ENCODE peak calls at places on chromosomes 12 and 14, in six cellular contexts. D is head of caudate nucleus; N is SK-MEL-5; Y is stimulated activated CD8-positive, alpha-beta memory T cell treated with anti-CD3 and anti-CD28 coated beads, Interleukin-15, amount 100 ng/mL, for 4 hours; S is Calu3; A is mesenchymal stem cell. J is an unnamed sample.

GRCh38 chr12:105018001-105018400 is 31.9 kb downstream of the NOPCHAP1 start:
- DNase-seq in N (peak), D (no peak), A (no peak), S (no peak), Y (no peak), J (no peak)

GRCh38 chr14:55160989-55161388 is 30.4 kb downstream of the DLGAP5 start:
- DNase-seq in A (peak), N (peak), D (no peak), Y (no peak), S (no peak), J (peak)

GRCh38 chr14:104264495-104265265 is 126.3 kb downstream of the KIF26A start:
- DNase-seq in S (no peak), D (peak), Y (no peak), N (no peak), A (no peak), J (no peak)

GRCh38 chr14:61462566-61463195 is 141.3 kb downstream of the PRKCH start:
- DNase-seq in S (no peak), N (no peak), Y (no peak), D (no peak), A (peak), J (no peak)

GRCh38 chr12:100295764-100296555 is 29.0 kb downstream of the SCYL2 start:
- DNase-seq in A (peak), D (no peak), S (no peak), Y (no peak), N (no peak), J (no peak)

GRCh38 chr14:24894583-24895242 is 155.2 kb downstream of the STXBP6 start:
- DNase-seq in N (no peak), Y (no peak), S (no peak), D (no peak), A (peak), J (no peak)

GRCh38 chr12:63045020-63045860 is 105.8 kb downstream of the AVPR1A start:
- DNase-seq in N (no peak), S (no peak), D (no peak), A (peak), Y (no peak), J (no peak)

GRCh38 chr14:68970096-68970612 is 8.9 kb downstream of the ACTN1 start:
- DNase-seq in N (no peak), A (no peak), S (no peak), D (no peak), Y (no peak), J (no peak)

GRCh38 chr12:13980548-13981295 is 680 bp downstream of the GRIN2B start:
- DNase-seq in A (no peak), N (no peak), S (peak), D (peak), Y (no peak), J (no peak)

GRCh38 chr14:89635615-89636014 is 218.6 kb upstream of the FOXN3 start:
- DNase-seq in S (no peak), Y (no peak), N (no peak), A (no peak), D (no peak), J (no peak)

GRCh38 chr14:56300495-56300894 is 182.3 kb downstream of the PELI2 start:
- DNase-seq in S (no peak), Y (no peak), D (no peak), A (peak), N (no peak), J (no peak)

GRCh38 chr14:34733245-34733644 is 18.9 kb upstream of the CFL2 start:
- DNase-seq in D (no peak), N (no peak), A (peak), Y (no peak), S (peak), J (no peak)

GRCh38 chr14:70098257-70098809 is 90.4 kb downstream of the SLC8A3 start:
- DNase-seq in S (no peak), D (peak), N (no peak), A (no peak), Y (no peak), J (no peak)

GRCh38 chr12:68264864-68265256 is 11.5 kb upstream of the IL22 start:
- DNase-seq in A (no peak), N (no peak), S (no peak), Y (no peak), D (no peak), J (no peak)

GRCh38 chr12:50611021-50611420 is 106.2 kb downstream of the DIP2B start:
- DNase-seq in D (no peak), A (no peak), N (no peak), S (no peak), Y (no peak), J (no peak)

GRCh38 chr12:30631710-30632109 is 64.0 kb downstream of the IPO8 start:
- DNase-seq in A (no peak), S (no peak), D (no peak), N (no peak), Y (no peak), J (no peak)

GRCh38 chr14:34374998-34375740 is 86.9 kb downstream of the SPTSSA start:
- DNase-seq in A (no peak), Y (no peak), S (peak), D (no peak), N (no peak), J (no peak)

GRCh38 chr12:104387190-104387589 is 69.6 kb upstream of the CHST11 start:
- DNase-seq in Y (no peak), N (no peak), D (no peak), S (no peak), A (no peak), J (no peak)

GRCh38 chr12:87008785-87009184 is 752.6 kb upstream of the MGAT4C start:
- DNase-seq in Y (no peak), S (no peak), D (no peak), N (no peak), A (no peak), J (no peak)

GRCh38 chr12:30785630-30786029 is 30.9 kb upstream of the CAPRIN2 start:
- DNase-seq in N (no peak), D (no peak), S (no peak), A (no peak), Y (no peak), J (no peak)

GRCh38 chr12:100356646-100357223 is at the start of gene SLC17A8:
- DNase-seq in N (no peak), D (peak), S (no peak), A (no peak), Y (no peak), J (no peak)

GRCh38 chr14:100123618-100124017 is 35.8 kb downstream of the DEGS2 start:
- DNase-seq in A (no peak), N (no peak), S (no peak), Y (no peak), D (no peak), J (no peak)

GRCh38 chr12:39990122-39991101 is 115.5 kb downstream of the SLC2A13 start:
- DNase-seq in D (peak), A (peak), S (peak), N (peak), Y (peak), J (peak)

GRCh38 chr12:88299567-88300101 is 157.5 kb downstream of the TMTC3 start:
- DNase-seq in Y (no peak), N (peak), A (peak), S (peak), D (no peak), J (no peak)

GRCh38 chr12:12983420-12984035 is 16.5 kb downstream of the HEBP1 start:
- DNase-seq in D (no peak), S (peak), N (peak), A (peak), Y (no peak), J (peak)

J was measured in globus pallidus.